ENCODE peak calls at places on chromosomes 3 and 15, in seven cellular contexts. P, W, B, L, U, J and X are unnamed samples.

GRCh38 chr3:12947504-12948369 is 106.4 kb upstream of the RPL32 start:
- DNase-seq in P (no peak), W (no peak), B (peak), L (peak), U (peak), J (peak), X (peak)

GRCh38 chr15:61081028-61081322 is 148.1 kb downstream of the RORA start:
- DNase-seq in P (no peak), W (no peak), B (no peak), L (no peak), U (no peak), J (no peak), X (no peak)

GRCh38 chr15:44598892-44599291 is 61.9 kb downstream of the EIF3J start:
- DNase-seq in P (no peak), W (no peak), B (no peak), L (no peak), U (no peak), J (no peak), X (no peak)

GRCh38 chr3:164360738-164361376 is 717.4 kb downstream of the SI start:
- DNase-seq in P (no peak), W (no peak), B (no peak), L (no peak), U (no peak), J (no peak), X (no peak)

GRCh38 chr3:16369247-16369646 is 104.2 kb downstream of the OXNAD1 start:
- DNase-seq in P (no peak), W (no peak), B (no peak), L (no peak), U (no peak), J (no peak), X (no peak)

GRCh38 chr3:15291589-15292541 is 40.5 kb downstream of the SH3BP5 start:
- DNase-seq in P (no peak), W (peak), B (no peak), L (no peak), U (no peak), J (no peak), X (no peak)

GRCh38 chr3:60202052-60202753 is 1049.0 kb downstream of the FHIT start:
- DNase-seq in P (no peak), W (no peak), B (no peak), L (no peak), U (no peak), J (no peak), X (no peak)

GRCh38 chr15:60397772-60398445 is at the start of gene ANXA2:
- DNase-seq in P (peak), W (peak), B (peak), L (peak), U (peak), J (peak), X (peak)

GRCh38 chr3:133756716-133757694 is 10.8 kb downstream of the TF start:
- DNase-seq in P (no peak), W (no peak), B (no peak), L (no peak), U (no peak), J (no peak), X (no peak)

GRCh38 chr3:128874481-128875180 is 4.8 kb upstream of the ACAD9 start:
- DNase-seq in P (no peak), W (no peak), B (no peak), L (no peak), U (no peak), J (no peak), X (no peak)

GRCh38 chr15:67198157-67198754 is 56.2 kb downstream of the AAGAB start:
- DNase-seq in P (no peak), W (no peak), B (no peak), L (no peak), U (no peak), J (no peak), X (no peak)

GRCh38 chr3:151918253-151919029 is 45.0 kb downstream of the SUCNR1 start:
- DNase-seq in P (no peak), W (no peak), B (no peak), L (peak), U (peak), J (no peak), X (no peak)

GRCh38 chr3:116492379-116492778 is 47.1 kb upstream of the LSAMP start:
- DNase-seq in P (no peak), W (no peak), B (no peak), L (no peak), U (no peak), J (no peak), X (no peak)

GRCh38 chr15:88649286-88649733 is 10.5 kb downstream of the ISG20 start:
- DNase-seq in P (no peak), W (no peak), B (no peak), L (peak), U (peak), J (peak), X (peak)

GRCh38 chr3:129937717-129938116 is 36.8 kb upstream of the TRH start:
- DNase-seq in P (no peak), W (no peak), B (no peak), L (no peak), U (no peak), J (no peak), X (no peak)

GRCh38 chr3:100913870-100914654 is 79.2 kb downstream of the ABI3BP start:
- DNase-seq in P (no peak), W (no peak), B (peak), L (no peak), U (no peak), J (no peak), X (no peak)

GRCh38 chr3:135125171-135125801 is 330.2 kb downstream of the EPHB1 start:
- DNase-seq in P (no peak), W (no peak), B (no peak), L (peak), U (peak), J (no peak), X (peak)

GRCh38 chr3:72100626-72101187 is 315.8 kb upstream of the PROK2 start:
- DNase-seq in P (peak), W (peak), B (peak), L (peak), U (peak), J (peak), X (peak)

GRCh38 chr15:34335176-34335575 is 2.4 kb downstream of the SLC12A6 start:
- DNase-seq in P (no peak), W (no peak), B (no peak), L (no peak), U (no peak), J (no peak), X (peak)

GRCh38 chr15:100529556-100529955 is 806 bp upstream of the CERS3 start:
- DNase-seq in P (no peak), W (no peak), B (no peak), L (no peak), U (no peak), J (no peak), X (no peak)

GRCh38 chr3:155859859-155860258 is 5.6 kb upstream of the SLC33A1 start:
- DNase-seq in P (no peak), W (no peak), B (no peak), L (no peak), U (no peak), J (no peak), X (peak)

GRCh38 chr3:30605706-30606300 is 598 bp upstream of the TGFBR2 start:
- DNase-seq in P (no peak), W (no peak), B (no peak), L (no peak), U (no peak), J (no peak), X (no peak)

GRCh38 chr15:45457641-45458539 is 64.7 kb downstream of the SLC30A4 start:
- DNase-seq in P (no peak), W (peak), B (peak), L (no peak), U (peak), J (no peak), X (peak)

GRCh38 chr15:65092911-65093792 is 16.6 kb downstream of the KBTBD13 start:
- DNase-seq in P (no peak), W (no peak), B (peak), L (no peak), U (no peak), J (no peak), X (no peak)

GRCh38 chr15:57827021-57827420 is 120.5 kb downstream of the POLR2M start:
- DNase-seq in P (no peak), W (no peak), B (no peak), L (no peak), U (no peak), J (no peak), X (no peak)

GRCh38 chr15:31303434-31304073 is 23.1 kb upstream of the KLF13 start:
- DNase-seq in P (no peak), W (no peak), B (no peak), L (no peak), U (peak), J (peak), X (no peak)

GRCh38 chr15:73264881-73265280 is 103.9 kb downstream of the HCN4 start:
- DNase-seq in P (no peak), W (no peak), B (no peak), L (no peak), U (no peak), J (no peak), X (no peak)

GRCh38 chr15:62506217-62506805 is 341.2 kb upstream of the C2CD4B start:
- DNase-seq in P (no peak), W (no peak), B (no peak), L (peak), U (peak), J (no peak), X (peak)

GRCh38 chr3:126983276-126983652 is 349 bp downstream of the PLXNA1 start:
- DNase-seq in P (no peak), W (no peak), B (no peak), L (no peak), U (peak), J (no peak), X (peak)